ENCODE peak calls at places on chromosomes 12 and 14, in nine cellular contexts. One of them, this sample, is unnamed.

GRCh38 chr12:2719405-2719804 is 75.4 kb upstream of the FKBP4 start:
- DNase-seq in PC-3: no peak
- DNase-seq in iPS-NIHi11: no peak
- DNase-seq in T-helper 1 cell: no peak
- DNase-seq in A549: no peak
- DNase-seq in GM20000: no peak
- DNase-seq in effector CD4-positive, alpha-beta T cell: no peak
- DNase-seq in activated CD4-positive, alpha-beta T cell treated with anti-CD3 and anti-CD28 coated beads, Interleukin-2, amount 50 U/mL, for 4 hours: no peak
- DNase-seq in EL: no peak
- DNase-seq in this sample: no peak

GRCh38 chr12:109191621-109192250 is 75.3 kb downstream of the ACACB start:
- DNase-seq in PC-3: peak
- DNase-seq in activated CD4-positive, alpha-beta T cell treated with anti-CD3 and anti-CD28 coated beads, Interleukin-2, amount 50 U/mL, for 4 hours: no peak
- DNase-seq in T-helper 1 cell: no peak
- DNase-seq in effector CD4-positive, alpha-beta T cell: no peak
- DNase-seq in A549: peak
- DNase-seq in GM20000: no peak
- DNase-seq in EL: peak
- DNase-seq in iPS-NIHi11: no peak
- DNase-seq in this sample: no peak

GRCh38 chr14:65251213-65251612 is 148.9 kb upstream of the MAX start:
- DNase-seq in PC-3: peak
- DNase-seq in A549: no peak
- DNase-seq in activated CD4-positive, alpha-beta T cell treated with anti-CD3 and anti-CD28 coated beads, Interleukin-2, amount 50 U/mL, for 4 hours: no peak
- DNase-seq in effector CD4-positive, alpha-beta T cell: no peak
- DNase-seq in T-helper 1 cell: no peak
- DNase-seq in EL: peak
- DNase-seq in iPS-NIHi11: no peak
- DNase-seq in GM20000: no peak
- DNase-seq in this sample: no peak

GRCh38 chr12:106747973-106748436 is 26.5 kb upstream of the RIC8B start:
- DNase-seq in EL: no peak
- DNase-seq in PC-3: no peak
- DNase-seq in activated CD4-positive, alpha-beta T cell treated with anti-CD3 and anti-CD28 coated beads, Interleukin-2, amount 50 U/mL, for 4 hours: no peak
- DNase-seq in T-helper 1 cell: peak
- DNase-seq in A549: no peak
- DNase-seq in effector CD4-positive, alpha-beta T cell: no peak
- DNase-seq in iPS-NIHi11: no peak
- DNase-seq in GM20000: peak
- DNase-seq in this sample: no peak

GRCh38 chr14:50822501-50823042 is 8.4 kb downstream of the NIN start:
- DNase-seq in PC-3: no peak
- DNase-seq in activated CD4-positive, alpha-beta T cell treated with anti-CD3 and anti-CD28 coated beads, Interleukin-2, amount 50 U/mL, for 4 hours: no peak
- DNase-seq in EL: no peak
- DNase-seq in iPS-NIHi11: no peak
- DNase-seq in GM20000: peak
- DNase-seq in T-helper 1 cell: no peak
- DNase-seq in A549: no peak
- DNase-seq in effector CD4-positive, alpha-beta T cell: no peak
- DNase-seq in this sample: peak

GRCh38 chr12:26106347-26106746 is 18.5 kb downstream of the BHLHE41 start:
- DNase-seq in A549: no peak
- DNase-seq in iPS-NIHi11: no peak
- DNase-seq in T-helper 1 cell: no peak
- DNase-seq in GM20000: no peak
- DNase-seq in EL: no peak
- DNase-seq in PC-3: no peak
- DNase-seq in effector CD4-positive, alpha-beta T cell: no peak
- DNase-seq in activated CD4-positive, alpha-beta T cell treated with anti-CD3 and anti-CD28 coated beads, Interleukin-2, amount 50 U/mL, for 4 hours: no peak
- DNase-seq in this sample: no peak

GRCh38 chr12:75455839-75456238 is 24.7 kb upstream of the GLIPR1 start:
- DNase-seq in A549: no peak
- DNase-seq in EL: peak
- DNase-seq in T-helper 1 cell: no peak
- DNase-seq in PC-3: no peak
- DNase-seq in iPS-NIHi11: no peak
- DNase-seq in effector CD4-positive, alpha-beta T cell: no peak
- DNase-seq in activated CD4-positive, alpha-beta T cell treated with anti-CD3 and anti-CD28 coated beads, Interleukin-2, amount 50 U/mL, for 4 hours: no peak
- DNase-seq in GM20000: no peak
- DNase-seq in this sample: no peak

GRCh38 chr14:21428930-21429329 is 27.0 kb downstream of the CHD8 start:
- DNase-seq in GM20000: no peak
- DNase-seq in PC-3: peak
- DNase-seq in T-helper 1 cell: no peak
- DNase-seq in iPS-NIHi11: no peak
- DNase-seq in activated CD4-positive, alpha-beta T cell treated with anti-CD3 and anti-CD28 coated beads, Interleukin-2, amount 50 U/mL, for 4 hours: no peak
- DNase-seq in effector CD4-positive, alpha-beta T cell: no peak
- DNase-seq in EL: no peak
- DNase-seq in A549: no peak
- DNase-seq in this sample: no peak

GRCh38 chr14:98510392-98510791 is 761.6 kb downstream of the BCL11B start:
- DNase-seq in iPS-NIHi11: no peak
- DNase-seq in GM20000: no peak
- DNase-seq in T-helper 1 cell: no peak
- DNase-seq in PC-3: no peak
- DNase-seq in activated CD4-positive, alpha-beta T cell treated with anti-CD3 and anti-CD28 coated beads, Interleukin-2, amount 50 U/mL, for 4 hours: no peak
- DNase-seq in effector CD4-positive, alpha-beta T cell: no peak
- DNase-seq in A549: no peak
- DNase-seq in EL: no peak
- DNase-seq in this sample: no peak

GRCh38 chr14:22487941-22488340 is 101.1 kb downstream of the DAD1 start:
- DNase-seq in activated CD4-positive, alpha-beta T cell treated with anti-CD3 and anti-CD28 coated beads, Interleukin-2, amount 50 U/mL, for 4 hours: no peak
- DNase-seq in A549: no peak
- DNase-seq in iPS-NIHi11: no peak
- DNase-seq in GM20000: no peak
- DNase-seq in PC-3: no peak
- DNase-seq in T-helper 1 cell: no peak
- DNase-seq in EL: no peak
- DNase-seq in effector CD4-positive, alpha-beta T cell: no peak
- DNase-seq in this sample: no peak

GRCh38 chr12:113260127-113260526 is 38.9 kb downstream of the TPCN1 start:
- DNase-seq in T-helper 1 cell: no peak
- DNase-seq in GM20000: no peak
- DNase-seq in activated CD4-positive, alpha-beta T cell treated with anti-CD3 and anti-CD28 coated beads, Interleukin-2, amount 50 U/mL, for 4 hours: no peak
- DNase-seq in A549: no peak
- DNase-seq in effector CD4-positive, alpha-beta T cell: no peak
- DNase-seq in EL: no peak
- DNase-seq in PC-3: no peak
- DNase-seq in iPS-NIHi11: no peak
- DNase-seq in this sample: no peak

GRCh38 chr14:52369305-52369781 is 55.2 kb downstream of the PTGER2 start:
- DNase-seq in effector CD4-positive, alpha-beta T cell: no peak
- DNase-seq in T-helper 1 cell: no peak
- DNase-seq in GM20000: no peak
- DNase-seq in PC-3: peak
- DNase-seq in iPS-NIHi11: no peak
- DNase-seq in EL: peak
- DNase-seq in A549: no peak
- DNase-seq in activated CD4-positive, alpha-beta T cell treated with anti-CD3 and anti-CD28 coated beads, Interleukin-2, amount 50 U/mL, for 4 hours: no peak
- DNase-seq in this sample: no peak

GRCh38 chr12:67019070-67019469 is 250.1 kb upstream of the CAND1 start:
- DNase-seq in iPS-NIHi11: no peak
- DNase-seq in T-helper 1 cell: no peak
- DNase-seq in effector CD4-positive, alpha-beta T cell: no peak
- DNase-seq in GM20000: no peak
- DNase-seq in activated CD4-positive, alpha-beta T cell treated with anti-CD3 and anti-CD28 coated beads, Interleukin-2, amount 50 U/mL, for 4 hours: no peak
- DNase-seq in PC-3: no peak
- DNase-seq in EL: no peak
- DNase-seq in A549: no peak
- DNase-seq in this sample: no peak

GRCh38 chr14:80987235-80988032 is 32.0 kb downstream of the TSHR start:
- DNase-seq in PC-3: peak
- DNase-seq in effector CD4-positive, alpha-beta T cell: peak
- DNase-seq in iPS-NIHi11: peak
- DNase-seq in GM20000: peak
- DNase-seq in activated CD4-positive, alpha-beta T cell treated with anti-CD3 and anti-CD28 coated beads, Interleukin-2, amount 50 U/mL, for 4 hours: peak
- DNase-seq in A549: peak
- DNase-seq in T-helper 1 cell: peak
- DNase-seq in EL: peak
- DNase-seq in this sample: peak

GRCh38 chr14:34252227-34252626 is 209.8 kb downstream of the SPTSSA start:
- DNase-seq in effector CD4-positive, alpha-beta T cell: no peak
- DNase-seq in iPS-NIHi11: no peak
- DNase-seq in A549: no peak
- DNase-seq in EL: no peak
- DNase-seq in PC-3: peak
- DNase-seq in GM20000: no peak
- DNase-seq in activated CD4-positive, alpha-beta T cell treated with anti-CD3 and anti-CD28 coated beads, Interleukin-2, amount 50 U/mL, for 4 hours: no peak
- DNase-seq in T-helper 1 cell: no peak
- DNase-seq in this sample: no peak

GRCh38 chr14:101289911-101290310 is 271.4 kb upstream of the DIO3 start:
- DNase-seq in GM20000: no peak
- DNase-seq in A549: no peak
- DNase-seq in PC-3: no peak
- DNase-seq in activated CD4-positive, alpha-beta T cell treated with anti-CD3 and anti-CD28 coated beads, Interleukin-2, amount 50 U/mL, for 4 hours: no peak
- DNase-seq in effector CD4-positive, alpha-beta T cell: no peak
- DNase-seq in iPS-NIHi11: no peak
- DNase-seq in T-helper 1 cell: no peak
- DNase-seq in EL: no peak
- DNase-seq in this sample: no peak

GRCh38 chr14:102464846-102465341 is 44.7 kb downstream of the ANKRD9 start:
- DNase-seq in T-helper 1 cell: no peak
- DNase-seq in effector CD4-positive, alpha-beta T cell: no peak
- DNase-seq in iPS-NIHi11: no peak
- DNase-seq in A549: no peak
- DNase-seq in activated CD4-positive, alpha-beta T cell treated with anti-CD3 and anti-CD28 coated beads, Interleukin-2, amount 50 U/mL, for 4 hours: no peak
- DNase-seq in EL: no peak
- DNase-seq in PC-3: no peak
- DNase-seq in GM20000: no peak
- DNase-seq in this sample: no peak

GRCh38 chr12:120598674-120599463 is 17.7 kb upstream of the POP5 start:
- DNase-seq in iPS-NIHi11: peak
- DNase-seq in PC-3: peak
- DNase-seq in GM20000: no peak
- DNase-seq in activated CD4-positive, alpha-beta T cell treated with anti-CD3 and anti-CD28 coated beads, Interleukin-2, amount 50 U/mL, for 4 hours: no peak
- DNase-seq in A549: peak
- DNase-seq in T-helper 1 cell: no peak
- DNase-seq in effector CD4-positive, alpha-beta T cell: no peak
- DNase-seq in EL: peak
- DNase-seq in this sample: no peak

GRCh38 chr12:50314629-50315312 is 31.5 kb upstream of the LIMA1 start:
- DNase-seq in iPS-NIHi11: peak
- DNase-seq in T-helper 1 cell: no peak
- DNase-seq in PC-3: peak
- DNase-seq in effector CD4-positive, alpha-beta T cell: no peak
- DNase-seq in A549: peak
- DNase-seq in EL: peak
- DNase-seq in GM20000: peak
- DNase-seq in activated CD4-positive, alpha-beta T cell treated with anti-CD3 and anti-CD28 coated beads, Interleukin-2, amount 50 U/mL, for 4 hours: no peak
- DNase-seq in this sample: peak

GRCh38 chr12:1680804-1681492 is 9.9 kb upstream of the ADIPOR2 start:
- DNase-seq in GM20000: no peak
- DNase-seq in activated CD4-positive, alpha-beta T cell treated with anti-CD3 and anti-CD28 coated beads, Interleukin-2, amount 50 U/mL, for 4 hours: no peak
- DNase-seq in effector CD4-positive, alpha-beta T cell: no peak
- DNase-seq in T-helper 1 cell: no peak
- DNase-seq in A549: no peak
- DNase-seq in PC-3: no peak
- DNase-seq in iPS-NIHi11: no peak
- DNase-seq in EL: no peak
- DNase-seq in this sample: no peak

GRCh38 chr12:96237465-96238077 is 43.4 kb downstream of the ELK3 start:
- DNase-seq in activated CD4-positive, alpha-beta T cell treated with anti-CD3 and anti-CD28 coated beads, Interleukin-2, amount 50 U/mL, for 4 hours: peak
- DNase-seq in PC-3: peak
- DNase-seq in effector CD4-positive, alpha-beta T cell: peak
- DNase-seq in A549: no peak
- DNase-seq in T-helper 1 cell: peak
- DNase-seq in EL: peak
- DNase-seq in iPS-NIHi11: no peak
- DNase-seq in GM20000: no peak
- DNase-seq in this sample: peak

GRCh38 chr12:121796855-121797751 is 3.6 kb upstream of the RHOF start:
- DNase-seq in A549: peak
- DNase-seq in PC-3: peak
- DNase-seq in activated CD4-positive, alpha-beta T cell treated with anti-CD3 and anti-CD28 coated beads, Interleukin-2, amount 50 U/mL, for 4 hours: no peak
- DNase-seq in T-helper 1 cell: no peak
- DNase-seq in iPS-NIHi11: peak
- DNase-seq in GM20000: no peak
- DNase-seq in effector CD4-positive, alpha-beta T cell: no peak
- DNase-seq in EL: peak
- DNase-seq in this sample: no peak

GRCh38 chr12:122422769-122423257 is 344 bp upstream of the CLIP1 start:
- DNase-seq in effector CD4-positive, alpha-beta T cell: peak
- DNase-seq in A549: peak
- DNase-seq in iPS-NIHi11: no peak
- DNase-seq in PC-3: peak
- DNase-seq in activated CD4-positive, alpha-beta T cell treated with anti-CD3 and anti-CD28 coated beads, Interleukin-2, amount 50 U/mL, for 4 hours: peak
- DNase-seq in T-helper 1 cell: peak
- DNase-seq in GM20000: peak
- DNase-seq in EL: peak
- DNase-seq in this sample: peak

GRCh38 chr12:43742106-43742505 is 16.5 kb downstream of the PUS7L start:
- DNase-seq in GM20000: no peak
- DNase-seq in activated CD4-positive, alpha-beta T cell treated with anti-CD3 and anti-CD28 coated beads, Interleukin-2, amount 50 U/mL, for 4 hours: no peak
- DNase-seq in T-helper 1 cell: no peak
- DNase-seq in EL: peak
- DNase-seq in PC-3: peak
- DNase-seq in iPS-NIHi11: no peak
- DNase-seq in effector CD4-positive, alpha-beta T cell: no peak
- DNase-seq in A549: no peak
- DNase-seq in this sample: no peak

GRCh38 chr14:72665259-72665658 is 228.6 kb downstream of the DPF3 start:
- DNase-seq in T-helper 1 cell: no peak
- DNase-seq in EL: peak
- DNase-seq in effector CD4-positive, alpha-beta T cell: no peak
- DNase-seq in PC-3: peak
- DNase-seq in GM20000: no peak
- DNase-seq in iPS-NIHi11: no peak
- DNase-seq in A549: peak
- DNase-seq in activated CD4-positive, alpha-beta T cell treated with anti-CD3 and anti-CD28 coated beads, Interleukin-2, amount 50 U/mL, for 4 hours: no peak
- DNase-seq in this sample: no peak

GRCh38 chr14:64060648-64061096 is 207.9 kb downstream of the SYNE2 start:
- DNase-seq in EL: peak
- DNase-seq in A549: peak
- DNase-seq in GM20000: no peak
- DNase-seq in effector CD4-positive, alpha-beta T cell: no peak
- DNase-seq in T-helper 1 cell: no peak
- DNase-seq in activated CD4-positive, alpha-beta T cell treated with anti-CD3 and anti-CD28 coated beads, Interleukin-2, amount 50 U/mL, for 4 hours: no peak
- DNase-seq in iPS-NIHi11: peak
- DNase-seq in PC-3: peak
- DNase-seq in this sample: peak

GRCh38 chr14:105537580-105538474 is 11.4 kb downstream of the TMEM121 start:
- DNase-seq in A549: peak
- DNase-seq in activated CD4-positive, alpha-beta T cell treated with anti-CD3 and anti-CD28 coated beads, Interleukin-2, amount 50 U/mL, for 4 hours: peak
- DNase-seq in EL: peak
- DNase-seq in iPS-NIHi11: peak
- DNase-seq in PC-3: peak
- DNase-seq in effector CD4-positive, alpha-beta T cell: peak
- DNase-seq in T-helper 1 cell: peak
- DNase-seq in GM20000: peak
- DNase-seq in this sample: peak

GRCh38 chr12:66804555-66804954 is 125.7 kb upstream of the GRIP1 start:
- DNase-seq in effector CD4-positive, alpha-beta T cell: no peak
- DNase-seq in EL: no peak
- DNase-seq in GM20000: no peak
- DNase-seq in iPS-NIHi11: no peak
- DNase-seq in T-helper 1 cell: no peak
- DNase-seq in A549: no peak
- DNase-seq in activated CD4-positive, alpha-beta T cell treated with anti-CD3 and anti-CD28 coated beads, Interleukin-2, amount 50 U/mL, for 4 hours: no peak
- DNase-seq in PC-3: no peak
- DNase-seq in this sample: no peak

This sample was measured in Karpas-422.